ENCODE peak calls at places on chromosomes 13 and 19, in eight cellular contexts. Z is activated naive CD4-positive, alpha-beta T cell; G is neural progenitor cell; C is mucosa of gallbladder; R is cardiac septum; J is effector CD4-positive, alpha-beta T cell; S is NCI-H1417; I is epithelial cell of esophagus. M is an unnamed sample.

GRCh38 chr13:97018029-97018819 is 23.9 kb upstream of the OXGR1 start:
- DNase-seq in Z (no peak), G (peak), C (peak), R (no peak), J (peak), S (peak), I (peak), M (peak)

GRCh38 chr13:24606486-24607170 is 73.6 kb upstream of the ATP12A start:
- DNase-seq in Z (no peak), G (no peak), C (no peak), R (no peak), J (no peak), S (no peak), I (no peak), M (no peak)

GRCh38 chr19:54248016-54248601 is 5.5 kb upstream of the LILRA6 start:
- DNase-seq in Z (no peak), G (no peak), C (peak), R (peak), J (no peak), S (no peak), I (no peak), M (no peak)

GRCh38 chr13:107480130-107480529 is 735.2 kb downstream of the LIG4 start:
- DNase-seq in Z (no peak), G (no peak), C (no peak), R (no peak), J (no peak), S (no peak), I (no peak), M (no peak)

GRCh38 chr19:48633148-48634035 is 3.8 kb downstream of the DBP start:
- DNase-seq in Z (no peak), G (no peak), C (no peak), R (no peak), J (no peak), S (no peak), I (peak), M (no peak)

GRCh38 chr19:18715416-18715815 is 31.9 kb downstream of the CRTC1 start:
- DNase-seq in Z (no peak), G (no peak), C (no peak), R (no peak), J (no peak), S (no peak), I (no peak), M (no peak)

GRCh38 chr19:5131031-5131865 is 162.3 kb downstream of the KDM4B start:
- DNase-seq in Z (no peak), G (no peak), C (no peak), R (no peak), J (no peak), S (peak), I (no peak), M (no peak)

GRCh38 chr19:290539-291521 is at the start of gene PLPP2:
- DNase-seq in Z (no peak), G (peak), C (peak), R (no peak), J (no peak), S (peak), I (peak), M (peak)

GRCh38 chr19:44544031-44544430 is 14.6 kb upstream of the CEACAM20 start:
- DNase-seq in Z (no peak), G (no peak), C (no peak), R (no peak), J (no peak), S (no peak), I (no peak), M (no peak)

GRCh38 chr19:41866284-41866683 is 6.2 kb downstream of the RPS19 start:
- DNase-seq in Z (no peak), G (no peak), C (no peak), R (no peak), J (no peak), S (peak), I (no peak), M (no peak)

GRCh38 chr13:27005556-27005955 is 166.1 kb downstream of the USP12 start:
- DNase-seq in Z (no peak), G (peak), C (no peak), R (no peak), J (no peak), S (peak), I (no peak), M (no peak)

GRCh38 chr19:6062274-6062673 is 48.0 kb downstream of the RFX2 start:
- DNase-seq in Z (no peak), G (no peak), C (peak), R (peak), J (peak), S (no peak), I (no peak), M (no peak)

GRCh38 chr19:18198374-18198773 is 5.4 kb downstream of the MPV17L2 start:
- DNase-seq in Z (no peak), G (no peak), C (no peak), R (no peak), J (no peak), S (no peak), I (no peak), M (no peak)

GRCh38 chr13:75812751-75813181 is 176.6 kb downstream of the LMO7 start:
- DNase-seq in Z (no peak), G (no peak), C (no peak), R (no peak), J (no peak), S (no peak), I (no peak), M (no peak)